ENCODE peak calls at places on chromosome 16, in ten cellular contexts. Q, T, G, E, K, L, R, X, C and O are unnamed samples.

GRCh38 chr16:19875900-19876299 is 8.7 kb downstream of the GPRC5B start:
- DNase-seq in E (no peak), C (no peak), T (no peak), X (no peak), R (no peak), L (no peak), Q (no peak), K (no peak), G (no peak), O (no peak)

GRCh38 chr16:31428277-31428597 is at the start of gene COX6A2:
- DNase-seq in C (no peak), G (no peak), Q (no peak), K (no peak), L (peak), T (no peak), X (no peak), R (no peak), E (no peak), O (no peak)

GRCh38 chr16:11667824-11668589 is at the start of gene SNN:
- DNase-seq in K (peak), X (peak), C (peak), L (peak), G (peak), R (peak), E (peak), Q (peak), T (no peak), O (no peak)

GRCh38 chr16:53626816-53627215 is 76.8 kb downstream of the RPGRIP1L start:
- DNase-seq in K (peak), G (no peak), Q (no peak), X (no peak), E (no peak), R (no peak), T (no peak), L (no peak), C (no peak), O (no peak)

GRCh38 chr16:66058181-66058580 is 308.3 kb upstream of the CDH5 start:
- DNase-seq in L (no peak), K (no peak), G (no peak), X (no peak), R (no peak), C (no peak), T (no peak), Q (no peak), E (no peak), O (no peak)

GRCh38 chr16:58670177-58670576 is 14.4 kb downstream of the SLC38A7 start:
- DNase-seq in T (no peak), X (no peak), R (no peak), C (no peak), K (no peak), G (no peak), L (no peak), E (no peak), Q (no peak), O (no peak)

GRCh38 chr16:11049396-11050059 is 105.2 kb downstream of the CLEC16A start:
- DNase-seq in C (no peak), R (no peak), G (no peak), K (no peak), X (peak), E (no peak), T (peak), Q (no peak), L (no peak), O (no peak)

GRCh38 chr16:81127051-81127450 is 30.9 kb upstream of the GCSH start:
- DNase-seq in K (no peak), T (no peak), L (no peak), Q (no peak), C (no peak), X (no peak), G (no peak), R (no peak), E (no peak), O (no peak)

GRCh38 chr16:88141580-88141979 is 190.3 kb downstream of the BANP start:
- DNase-seq in Q (no peak), L (no peak), C (no peak), X (no peak), T (no peak), G (no peak), R (no peak), E (no peak), K (no peak), O (no peak)

GRCh38 chr16:11016524-11016988 is 72.2 kb downstream of the CLEC16A start:
- DNase-seq in Q (no peak), E (no peak), G (no peak), C (no peak), X (no peak), K (no peak), T (no peak), R (no peak), L (no peak), O (no peak)

GRCh38 chr16:1094601-1095449 is 1.2 kb downstream of the C1QTNF8 start:
- DNase-seq in R (no peak), X (no peak), K (no peak), T (no peak), G (no peak), C (no peak), L (no peak), E (no peak), Q (no peak), O (no peak)

GRCh38 chr16:19542138-19542821 is 13.2 kb upstream of the VPS35L start:
- DNase-seq in G (no peak), K (no peak), R (peak), E (no peak), L (no peak), Q (no peak), C (no peak), T (no peak), X (no peak), O (no peak)

GRCh38 chr16:4537376-4538066 is 1.1 kb downstream of the CDIP1 start:
- DNase-seq in X (peak), G (no peak), T (no peak), Q (no peak), K (no peak), L (peak), R (no peak), E (peak), C (no peak), O (no peak)

GRCh38 chr16:80116711-80117110 is 424.1 kb upstream of the DYNLRB2 start:
- DNase-seq in G (no peak), X (no peak), L (no peak), K (no peak), R (no peak), T (no peak), E (no peak), C (no peak), Q (no peak), O (no peak)

GRCh38 chr16:85080923-85081498 is 31.3 kb downstream of the CIBAR2 start:
- DNase-seq in R (no peak), C (no peak), T (no peak), K (no peak), L (no peak), Q (no peak), G (no peak), X (no peak), E (no peak), O (no peak)

GRCh38 chr16:68668266-68668665 is 23.2 kb downstream of the CDH3 start:
- DNase-seq in T (no peak), Q (no peak), G (peak), E (no peak), X (no peak), K (no peak), R (no peak), C (no peak), L (no peak), O (no peak)

GRCh38 chr16:86680137-86680536 is 101.8 kb downstream of the FOXL1 start:
- DNase-seq in T (peak), G (no peak), K (peak), L (no peak), R (no peak), X (no peak), C (no peak), E (no peak), Q (no peak), O (no peak)

GRCh38 chr16:54544553-54545180 is 258.1 kb upstream of the IRX3 start:
- DNase-seq in L (no peak), G (no peak), K (no peak), Q (no peak), X (no peak), E (no peak), C (no peak), R (no peak), T (no peak), O (no peak)

GRCh38 chr16:25213709-25214416 is 2.9 kb upstream of the AQP8 start:
- DNase-seq in X (no peak), R (no peak), E (no peak), Q (no peak), T (no peak), C (no peak), G (no peak), K (no peak), L (no peak), O (no peak)

GRCh38 chr16:86072328-86073102 is 173.6 kb downstream of the IRF8 start:
- DNase-seq in T (peak), E (peak), X (peak), R (no peak), K (peak), L (peak), Q (peak), C (peak), G (peak), O (no peak)

GRCh38 chr16:49681449-49681848 is 174.5 kb downstream of the ZNF423 start:
- DNase-seq in G (no peak), R (no peak), T (no peak), E (no peak), Q (no peak), X (no peak), L (no peak), K (no peak), C (no peak), O (no peak)

GRCh38 chr16:23801387-23801786 is 34.4 kb upstream of the PRKCB start:
- DNase-seq in R (peak), K (peak), E (peak), Q (peak), C (peak), X (peak), G (peak), L (peak), T (peak), O (no peak)

GRCh38 chr16:50737420-50737959 is 4.4 kb upstream of the CYLD start:
- DNase-seq in G (no peak), K (no peak), Q (no peak), R (no peak), X (no peak), L (no peak), E (no peak), C (no peak), T (no peak), O (no peak)

GRCh38 chr16:82653550-82654511 is 27.1 kb downstream of the CDH13 start:
- DNase-seq in K (peak), C (peak), Q (no peak), L (no peak), E (no peak), G (peak), X (peak), R (no peak), T (no peak), O (peak)

GRCh38 chr16:11474617-11475291 is 112.0 kb downstream of the LITAF start:
- DNase-seq in T (no peak), G (no peak), R (no peak), X (no peak), K (no peak), C (no peak), L (no peak), Q (no peak), E (no peak), O (no peak)

GRCh38 chr16:66399031-66399430 is 28.1 kb upstream of the BEAN1 start:
- DNase-seq in C (no peak), K (no peak), T (no peak), R (no peak), Q (no peak), G (no peak), X (no peak), L (no peak), E (no peak), O (no peak)

GRCh38 chr16:23025692-23026305 is 123.5 kb downstream of the USP31 start:
- DNase-seq in L (no peak), E (no peak), R (no peak), K (no peak), X (no peak), G (no peak), Q (no peak), C (no peak), T (no peak), O (no peak)

GRCh38 chr16:72853575-72853974 is 194.4 kb downstream of the ZFHX3 start:
- DNase-seq in R (no peak), K (no peak), X (no peak), C (no peak), Q (no peak), T (no peak), G (no peak), L (no peak), E (no peak), O (no peak)

GRCh38 chr16:694187-694862 is 4.1 kb upstream of the WDR24 start:
- DNase-seq in T (no peak), C (no peak), X (peak), K (no peak), L (peak), Q (no peak), E (no peak), G (no peak), R (no peak), O (no peak)

GRCh38 chr16:46926470-46927225 is 42.5 kb downstream of the GPT2 start:
- DNase-seq in T (no peak), C (no peak), X (no peak), L (no peak), Q (no peak), K (no peak), G (no peak), R (no peak), E (no peak), O (no peak)

GRCh38 chr16:23679986-23680336 is 1.3 kb downstream of the PLK1 start:
- DNase-seq in C (no peak), E (peak), K (no peak), Q (no peak), T (no peak), X (no peak), G (no peak), R (no peak), L (no peak), O (no peak)

GRCh38 chr16:23082161-23082788 is 67.0 kb downstream of the USP31 start:
- DNase-seq in T (no peak), Q (no peak), L (no peak), K (no peak), E (no peak), C (no peak), R (peak), G (no peak), X (no peak), O (no peak)

GRCh38 chr16:4386951-4387565 is 15.4 kb downstream of the VASN start:
- DNase-seq in X (no peak), R (no peak), G (no peak), Q (no peak), E (no peak), L (no peak), C (no peak), T (no peak), K (no peak), O (no peak)

GRCh38 chr16:48001306-48001885 is 154.4 kb downstream of the ABCC12 start:
- DNase-seq in K (no peak), R (no peak), C (no peak), T (no peak), L (no peak), X (no peak), G (no peak), E (no peak), Q (no peak), O (no peak)

GRCh38 chr16:86826931-86827330 is 248.6 kb downstream of the FOXL1 start:
- DNase-seq in E (no peak), R (no peak), G (no peak), K (no peak), C (no peak), Q (no peak), X (peak), L (peak), T (no peak), O (no peak)

GRCh38 chr16:3774156-3774767 is 56.9 kb upstream of the TRAP1 start:
- DNase-seq in E (no peak), Q (no peak), C (no peak), L (no peak), T (no peak), K (no peak), G (no peak), R (no peak), X (no peak), O (no peak)

GRCh38 chr16:69555437-69555836 is 10.3 kb upstream of the NFAT5 start:
- DNase-seq in X (no peak), R (no peak), T (no peak), G (no peak), Q (no peak), E (no peak), C (no peak), K (no peak), L (no peak), O (no peak)

GRCh38 chr16:86591270-86591669 is 12.9 kb downstream of the FOXL1 start:
- DNase-seq in E (no peak), Q (no peak), L (no peak), G (no peak), C (no peak), K (no peak), T (no peak), R (no peak), X (no peak), O (no peak)

GRCh38 chr16:68287276-68288251 is 23.2 kb downstream of the SLC7A6OS start:
- DNase-seq in Q (no peak), E (no peak), R (no peak), G (peak), K (peak), X (no peak), C (no peak), L (no peak), T (no peak), O (no peak)